ENCODE peak calls at places on chromosomes 7 and 10, in ten cellular contexts. H is activated T-cell treated with anti-CD3 and anti-CD28 coated beads for 24 hours, D is HS-5, B is chondrocyte, C is ureter, T is cardiac muscle cell, O is HL-60, Q is HCEC 1CT, Y is T-helper 1 cell, F is left ventricle myocardium inferior. E is an unnamed sample.

GRCh38 chr10:30313579-30314376 is 35.3 kb downstream of the MTPAP start:
- DNase-seq in O (no peak), B (no peak), Q (no peak), T (no peak), Y (no peak), D (no peak), F (no peak), C (no peak), H (no peak), E (no peak)

GRCh38 chr7:145543245-145543644 is 573.4 kb upstream of the CNTNAP2 start:
- DNase-seq in H (no peak), T (no peak), D (no peak), Q (no peak), O (no peak), B (no peak), C (no peak), F (no peak), Y (no peak), E (no peak)

GRCh38 chr7:98619450-98620321 is 2.6 kb downstream of the NPTX2 start:
- DNase-seq in D (no peak), O (no peak), C (no peak), Y (no peak), T (no peak), H (no peak), Q (peak), F (peak), B (no peak), E (no peak)

GRCh38 chr7:45292481-45292880 is 134.9 kb downstream of the RAMP3 start:
- DNase-seq in B (no peak), C (no peak), H (no peak), Q (no peak), F (peak), Y (no peak), O (no peak), D (no peak), T (peak), E (no peak)

GRCh38 chr10:132679217-132679595 is 106.7 kb downstream of the NKX6-2 start:
- DNase-seq in Y (no peak), H (no peak), B (peak), F (no peak), Q (no peak), O (no peak), T (no peak), C (no peak), D (no peak), E (no peak)

GRCh38 chr10:122692744-122693143 is 6.9 kb downstream of the C10orf120 start:
- DNase-seq in C (no peak), Y (no peak), D (no peak), T (no peak), B (no peak), F (no peak), O (no peak), Q (no peak), H (no peak), E (no peak)

GRCh38 chr7:105691029-105691691 is 109.9 kb upstream of the EFCAB10 start:
- DNase-seq in Q (peak), B (no peak), D (no peak), H (no peak), O (no peak), Y (peak), T (no peak), F (no peak), C (no peak), E (no peak)

GRCh38 chr7:30533886-30534285 is 29.3 kb upstream of the GGCT start:
- DNase-seq in H (no peak), D (no peak), Y (no peak), O (no peak), F (peak), Q (no peak), C (no peak), B (no peak), T (no peak), E (no peak)

GRCh38 chr10:4725917-4726606 is 99.9 kb upstream of the AKR1E2 start:
- DNase-seq in T (no peak), C (no peak), F (no peak), Y (no peak), O (no peak), Q (peak), B (no peak), H (no peak), D (peak), E (peak)

GRCh38 chr10:119431768-119432135 is 110.8 kb downstream of the RGS10 start:
- DNase-seq in H (no peak), B (no peak), C (no peak), F (no peak), T (no peak), Q (no peak), Y (no peak), O (no peak), D (no peak), E (no peak)

GRCh38 chr10:132844069-132844809 is 58.3 kb upstream of the NKX6-2 start:
- DNase-seq in D (no peak), Y (no peak), Q (no peak), H (no peak), T (no peak), F (no peak), C (no peak), B (peak), O (no peak), E (no peak)

GRCh38 chr10:36725581-36726520 is 399.5 kb upstream of the ANKRD30A start:
- DNase-seq in H (no peak), O (no peak), C (no peak), Q (peak), Y (no peak), F (no peak), T (peak), D (peak), B (no peak), E (peak)